ENCODE peak calls at places on chromosomes 6 and 20, in ten cellular contexts. One of them, this sample, is unnamed.

GRCh38 chr6:134707342-134707982 is 242.4 kb downstream of the ALDH8A1 start:
- DNase-seq in tibial nerve: no peak
- DNase-seq in MM.1S: no peak
- DNase-seq in lower lobe of right lung: no peak
- DNase-seq in stomach: no peak
- DNase-seq in HFFc6: peak
- DNase-seq in fibroblast of lung: no peak
- DNase-seq in endothelial cell: no peak
- DNase-seq in esophagus squamous epithelium: no peak
- DNase-seq in spleen: no peak
- DNase-seq in this sample: peak

GRCh38 chr6:73451166-73452106 is 661 bp downstream of the CGAS start:
- DNase-seq in esophagus squamous epithelium: no peak
- DNase-seq in spleen: peak
- DNase-seq in stomach: peak
- DNase-seq in HFFc6: peak
- DNase-seq in fibroblast of lung: peak
- DNase-seq in tibial nerve: peak
- DNase-seq in endothelial cell: peak
- DNase-seq in lower lobe of right lung: peak
- DNase-seq in MM.1S: peak
- DNase-seq in this sample: peak

GRCh38 chr20:64006902-64007301 is 26.0 kb downstream of the PRPF6 start:
- DNase-seq in fibroblast of lung: no peak
- DNase-seq in spleen: no peak
- DNase-seq in stomach: no peak
- DNase-seq in lower lobe of right lung: no peak
- DNase-seq in endothelial cell: no peak
- DNase-seq in esophagus squamous epithelium: no peak
- DNase-seq in HFFc6: no peak
- DNase-seq in MM.1S: no peak
- DNase-seq in tibial nerve: no peak
- DNase-seq in this sample: no peak

GRCh38 chr6:135465903-135466302 is 31.6 kb downstream of the AHI1 start:
- DNase-seq in tibial nerve: no peak
- DNase-seq in HFFc6: no peak
- DNase-seq in fibroblast of lung: no peak
- DNase-seq in endothelial cell: no peak
- DNase-seq in lower lobe of right lung: no peak
- DNase-seq in esophagus squamous epithelium: no peak
- DNase-seq in spleen: no peak
- DNase-seq in stomach: no peak
- DNase-seq in MM.1S: peak
- DNase-seq in this sample: no peak

GRCh38 chr6:84048588-84048987 is 15.0 kb downstream of the MRAP2 start:
- DNase-seq in esophagus squamous epithelium: no peak
- DNase-seq in tibial nerve: no peak
- DNase-seq in endothelial cell: no peak
- DNase-seq in lower lobe of right lung: no peak
- DNase-seq in MM.1S: no peak
- DNase-seq in stomach: no peak
- DNase-seq in fibroblast of lung: no peak
- DNase-seq in spleen: no peak
- DNase-seq in HFFc6: no peak
- DNase-seq in this sample: no peak

GRCh38 chr6:109117346-109118035 is 22.2 kb downstream of the CEP57L1 start:
- DNase-seq in MM.1S: no peak
- DNase-seq in fibroblast of lung: no peak
- DNase-seq in tibial nerve: no peak
- DNase-seq in spleen: no peak
- DNase-seq in endothelial cell: no peak
- DNase-seq in lower lobe of right lung: no peak
- DNase-seq in stomach: no peak
- DNase-seq in HFFc6: no peak
- DNase-seq in esophagus squamous epithelium: no peak
- DNase-seq in this sample: no peak

GRCh38 chr20:19251958-19252669 is 39.7 kb downstream of the SLC24A3 start:
- DNase-seq in stomach: no peak
- DNase-seq in lower lobe of right lung: no peak
- DNase-seq in HFFc6: no peak
- DNase-seq in esophagus squamous epithelium: no peak
- DNase-seq in endothelial cell: no peak
- DNase-seq in MM.1S: no peak
- DNase-seq in fibroblast of lung: no peak
- DNase-seq in spleen: no peak
- DNase-seq in tibial nerve: no peak
- DNase-seq in this sample: no peak

GRCh38 chr6:96899019-96899418 is 1.3 kb upstream of the NDUFAF4 start:
- DNase-seq in fibroblast of lung: peak
- DNase-seq in HFFc6: peak
- DNase-seq in lower lobe of right lung: no peak
- DNase-seq in MM.1S: peak
- DNase-seq in esophagus squamous epithelium: no peak
- DNase-seq in spleen: no peak
- DNase-seq in endothelial cell: peak
- DNase-seq in tibial nerve: peak
- DNase-seq in stomach: no peak
- DNase-seq in this sample: no peak

GRCh38 chr6:153879826-153880225 is 159.2 kb upstream of the OPRM1 start:
- DNase-seq in HFFc6: no peak
- DNase-seq in stomach: no peak
- DNase-seq in spleen: no peak
- DNase-seq in endothelial cell: no peak
- DNase-seq in tibial nerve: no peak
- DNase-seq in fibroblast of lung: no peak
- DNase-seq in MM.1S: no peak
- DNase-seq in esophagus squamous epithelium: no peak
- DNase-seq in lower lobe of right lung: no peak
- DNase-seq in this sample: no peak

GRCh38 chr6:56868687-56869086 is 86.2 kb upstream of the BEND6 start:
- DNase-seq in lower lobe of right lung: no peak
- DNase-seq in stomach: no peak
- DNase-seq in fibroblast of lung: peak
- DNase-seq in endothelial cell: no peak
- DNase-seq in tibial nerve: no peak
- DNase-seq in HFFc6: peak
- DNase-seq in esophagus squamous epithelium: no peak
- DNase-seq in spleen: no peak
- DNase-seq in MM.1S: no peak
- DNase-seq in this sample: peak

GRCh38 chr6:157471895-157472686 is 91.1 kb downstream of the ZDHHC14 start:
- DNase-seq in endothelial cell: no peak
- DNase-seq in MM.1S: no peak
- DNase-seq in HFFc6: no peak
- DNase-seq in tibial nerve: no peak
- DNase-seq in stomach: no peak
- DNase-seq in lower lobe of right lung: no peak
- DNase-seq in fibroblast of lung: no peak
- DNase-seq in spleen: no peak
- DNase-seq in esophagus squamous epithelium: no peak
- DNase-seq in this sample: no peak

DNA sequence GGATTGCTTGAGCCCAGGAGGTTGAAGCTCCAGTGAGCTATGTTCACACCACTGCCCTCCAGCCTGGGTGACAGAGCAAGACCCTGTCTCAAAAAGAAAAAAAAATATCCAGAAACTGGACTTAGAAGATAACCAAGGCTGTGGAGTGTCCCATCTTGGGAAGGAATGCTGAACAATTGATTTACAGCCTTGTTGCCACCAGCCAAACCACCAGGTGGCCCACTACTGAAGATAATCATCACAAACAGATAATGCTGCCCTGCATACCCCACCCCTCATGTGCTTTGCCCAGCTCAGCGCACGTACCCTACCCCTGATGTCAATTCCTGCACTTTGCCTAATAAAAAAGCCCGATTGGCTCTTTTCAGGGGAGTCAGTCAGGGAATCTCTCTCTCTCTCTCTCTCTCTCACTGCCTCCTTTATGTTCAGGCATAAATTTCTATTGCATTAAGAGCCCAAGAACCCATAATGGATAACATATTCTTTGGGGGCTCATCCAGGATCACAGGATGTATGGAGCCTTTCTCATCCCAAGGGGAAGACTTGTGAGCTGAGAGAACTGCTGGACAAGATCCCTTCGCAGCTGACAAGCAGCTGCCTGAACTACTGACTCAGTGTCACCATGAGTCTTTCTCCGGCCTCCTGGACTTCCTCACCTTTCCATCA is 166.4 kb downstream of the CD24 start:
- DNase-seq in fibroblast of lung: no peak
- DNase-seq in MM.1S: no peak
- DNase-seq in tibial nerve: no peak
- DNase-seq in HFFc6: no peak
- DNase-seq in spleen: no peak
- DNase-seq in lower lobe of right lung: no peak
- DNase-seq in esophagus squamous epithelium: no peak
- DNase-seq in endothelial cell: no peak
- DNase-seq in stomach: no peak
- DNase-seq in this sample: no peak
- TF ChIP-seq CTCF in fibroblast of lung: no peak
- TF ChIP-seq CTCF in MM.1S: no peak
- TF ChIP-seq CTCF in tibial nerve: no peak
- TF ChIP-seq CTCF in HFFc6: peak
- TF ChIP-seq CTCF in spleen: no peak
- TF ChIP-seq CTCF in lower lobe of right lung: no peak
- TF ChIP-seq CTCF in esophagus squamous epithelium: no peak
- TF ChIP-seq CTCF in endothelial cell: no peak
- TF ChIP-seq CTCF in stomach: no peak
- TF ChIP-seq CTCF in this sample: no peak

DNA sequence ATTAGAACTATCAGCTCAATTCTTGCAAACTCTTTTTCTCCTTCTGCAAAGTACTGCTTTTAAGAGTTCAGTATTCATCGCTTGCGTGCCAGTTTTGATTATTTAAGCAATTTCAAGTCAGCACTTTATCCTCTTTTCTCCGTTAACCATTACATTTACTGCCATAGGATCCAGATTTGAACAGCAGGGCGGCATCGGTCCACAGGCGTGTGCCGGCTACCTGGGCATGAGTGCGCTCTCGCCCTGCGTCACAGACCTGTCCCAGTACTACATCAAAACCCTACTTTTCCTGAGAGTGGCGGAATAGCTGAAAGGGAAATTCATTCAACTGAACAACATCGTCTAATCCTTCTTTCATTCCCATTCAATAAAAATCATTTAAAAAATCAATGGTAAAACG is 53.4 kb downstream of the MYLK4 start:
- DNase-seq in spleen: no peak
- DNase-seq in stomach: no peak
- DNase-seq in fibroblast of lung: no peak
- DNase-seq in HFFc6: no peak
- DNase-seq in tibial nerve: no peak
- DNase-seq in MM.1S: no peak
- DNase-seq in esophagus squamous epithelium: no peak
- DNase-seq in endothelial cell: no peak
- DNase-seq in lower lobe of right lung: no peak
- DNase-seq in this sample: no peak
- TF ChIP-seq CTCF in spleen: no peak
- TF ChIP-seq CTCF in stomach: no peak
- TF ChIP-seq CTCF in fibroblast of lung: no peak
- TF ChIP-seq CTCF in HFFc6: no peak
- TF ChIP-seq CTCF in tibial nerve: no peak
- TF ChIP-seq CTCF in MM.1S: no peak
- TF ChIP-seq CTCF in esophagus squamous epithelium: no peak
- TF ChIP-seq CTCF in endothelial cell: no peak
- TF ChIP-seq CTCF in lower lobe of right lung: no peak
- TF ChIP-seq CTCF in this sample: no peak

GRCh38 chr20:46689082-46689753 is at the start of gene TP53RK:
- DNase-seq in stomach: peak
- DNase-seq in HFFc6: peak
- DNase-seq in fibroblast of lung: peak
- DNase-seq in MM.1S: peak
- DNase-seq in esophagus squamous epithelium: peak
- DNase-seq in spleen: peak
- DNase-seq in lower lobe of right lung: peak
- DNase-seq in endothelial cell: peak
- DNase-seq in tibial nerve: peak
- DNase-seq in this sample: peak
- TF ChIP-seq CTCF in stomach: peak
- TF ChIP-seq CTCF in HFFc6: peak
- TF ChIP-seq CTCF in fibroblast of lung: peak
- TF ChIP-seq CTCF in MM.1S: peak
- TF ChIP-seq CTCF in esophagus squamous epithelium: peak
- TF ChIP-seq CTCF in spleen: peak
- TF ChIP-seq CTCF in lower lobe of right lung: peak
- TF ChIP-seq CTCF in endothelial cell: peak
- TF ChIP-seq CTCF in tibial nerve: peak
- TF ChIP-seq CTCF in this sample: peak

GRCh38 chr20:59518881-59519706 is 85.2 kb upstream of the PHACTR3 start:
- DNase-seq in endothelial cell: peak
- DNase-seq in lower lobe of right lung: no peak
- DNase-seq in tibial nerve: no peak
- DNase-seq in stomach: peak
- DNase-seq in HFFc6: peak
- DNase-seq in spleen: no peak
- DNase-seq in esophagus squamous epithelium: no peak
- DNase-seq in fibroblast of lung: peak
- DNase-seq in MM.1S: peak
- DNase-seq in this sample: peak

GRCh38 chr20:59519707-59520014 is 84.7 kb upstream of the PHACTR3 start:
- DNase-seq in spleen: no peak
- DNase-seq in stomach: no peak
- DNase-seq in lower lobe of right lung: no peak
- DNase-seq in fibroblast of lung: no peak
- DNase-seq in HFFc6: no peak
- DNase-seq in MM.1S: no peak
- DNase-seq in esophagus squamous epithelium: no peak
- DNase-seq in tibial nerve: no peak
- DNase-seq in endothelial cell: no peak
- DNase-seq in this sample: no peak

GRCh38 chr20:59514554-59514953 is 89.8 kb upstream of the PHACTR3 start:
- DNase-seq in spleen: no peak
- DNase-seq in endothelial cell: no peak
- DNase-seq in MM.1S: no peak
- DNase-seq in tibial nerve: no peak
- DNase-seq in fibroblast of lung: no peak
- DNase-seq in lower lobe of right lung: no peak
- DNase-seq in stomach: no peak
- DNase-seq in esophagus squamous epithelium: no peak
- DNase-seq in HFFc6: no peak
- DNase-seq in this sample: no peak

GRCh38 chr20:59515013-59515905 is 89.1 kb upstream of the PHACTR3 start:
- DNase-seq in fibroblast of lung: peak
- DNase-seq in spleen: no peak
- DNase-seq in stomach: peak
- DNase-seq in lower lobe of right lung: peak
- DNase-seq in endothelial cell: peak
- DNase-seq in HFFc6: peak
- DNase-seq in MM.1S: no peak
- DNase-seq in tibial nerve: peak
- DNase-seq in esophagus squamous epithelium: no peak
- DNase-seq in this sample: peak

DNA sequence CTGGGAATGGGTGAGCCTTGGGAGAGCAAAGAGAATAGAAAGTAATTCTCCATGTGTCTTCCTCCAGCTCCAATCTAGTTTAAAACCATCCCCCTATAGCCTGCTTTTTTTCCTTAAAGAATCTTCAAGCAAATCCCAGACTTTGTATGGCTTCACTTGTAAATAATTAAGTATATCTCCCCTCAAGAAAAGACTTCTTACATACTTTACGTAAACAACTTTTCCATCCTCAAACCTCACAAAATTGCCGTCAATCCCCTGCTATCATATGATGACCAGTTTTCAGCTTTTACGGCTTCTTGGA is 88.5 kb upstream of the PHACTR3 start:
- DNase-seq in HFFc6: no peak
- DNase-seq in fibroblast of lung: no peak
- DNase-seq in endothelial cell: no peak
- DNase-seq in lower lobe of right lung: no peak
- DNase-seq in MM.1S: no peak
- DNase-seq in stomach: no peak
- DNase-seq in tibial nerve: no peak
- DNase-seq in esophagus squamous epithelium: no peak
- DNase-seq in spleen: no peak
- DNase-seq in this sample: no peak
- TF ChIP-seq CTCF in HFFc6: peak
- TF ChIP-seq CTCF in fibroblast of lung: no peak
- TF ChIP-seq CTCF in endothelial cell: peak
- TF ChIP-seq CTCF in lower lobe of right lung: no peak
- TF ChIP-seq CTCF in MM.1S: no peak
- TF ChIP-seq CTCF in stomach: no peak
- TF ChIP-seq CTCF in tibial nerve: no peak
- TF ChIP-seq CTCF in esophagus squamous epithelium: no peak
- TF ChIP-seq CTCF in spleen: peak
- TF ChIP-seq CTCF in this sample: no peak

This sample was measured in foreskin keratinocyte.